ENCODE peak calls at places on chromosome 22, in seven cellular contexts. W is RWPE1, R is lower leg skin, J is HFFc6, D is EH, U is activated T-helper 1 cell treated with Interleukin-2 at 50 U/mL for 16 hours, T is NCI-H82. I is an unnamed sample.

GRCh38 chr22:48574776-48575566 is 1252.7 kb downstream of the BRD1 start:
- DNase-seq in W (no peak), R (no peak), J (no peak), D (no peak), U (no peak), T (peak; percentile 26), I (no peak)

GRCh38 chr22:31103899-31104694 is 3.3 kb downstream of the SELENOM start:
- DNase-seq in W (no peak), R (no peak), J (no peak), D (no peak), U (no peak), T (no peak), I (no peak)

GRCh38 chr22:39527481-39527961 is 5.0 kb downstream of the RPS19BP1 start:
- DNase-seq in W (no peak), R (no peak), J (no peak), D (peak; percentile 15), U (no peak), T (peak; percentile 92), I (no peak)

GRCh38 chr22:22848364-22848866 is 39.2 kb upstream of the IGLL5 start:
- DNase-seq in W (peak; percentile 24), R (peak; percentile 92), J (no peak), D (peak; percentile 54), U (peak; percentile 48), T (peak; percentile 65), I (peak; percentile 61)

GRCh38 chr22:32830473-32830872 is 29.0 kb downstream of the TIMP3 start:
- DNase-seq in W (no peak), R (peak; percentile 89), J (no peak), D (no peak), U (no peak), T (no peak), I (no peak)

GRCh38 chr22:31272522-31273446 is 19.5 kb downstream of the PIK3IP1 start:
- DNase-seq in W (no peak), R (no peak), J (peak; percentile 54), D (peak; percentile 72), U (no peak), T (peak; percentile 73), I (peak; percentile 27)

GRCh38 chr22:41286639-41287091 is 678 bp upstream of the RANGAP1 start:
- DNase-seq in W (no peak), R (no peak), J (no peak), D (peak; percentile 62), U (peak; percentile 21), T (no peak), I (peak; percentile 17)

GRCh38 chr22:20154602-20155183 is 3.8 kb upstream of the CCDC188 start:
- DNase-seq in W (no peak), R (no peak), J (no peak), D (no peak), U (no peak), T (peak; percentile 25), I (no peak)

GRCh38 chr22:41181349-41182241 is 23.5 kb upstream of the L3MBTL2 start:
- DNase-seq in W (peak; percentile 48), R (peak; percentile 82), J (peak; percentile 68), D (peak; percentile 91), U (no peak), T (peak; percentile 47), I (no peak)

GRCh38 chr22:40603088-40603605 is 33.4 kb downstream of the MRTFA start:
- DNase-seq in W (peak; percentile 37), R (no peak), J (peak; percentile 79), D (peak; percentile 83), U (no peak), T (no peak), I (no peak)

GRCh38 chr22:28771195-28771791 is 1.2 kb upstream of the CCDC117 start:
- DNase-seq in W (peak; percentile 13), R (peak; percentile 52), J (no peak), D (no peak), U (no peak), T (no peak), I (no peak)

GRCh38 chr22:24046024-24046423 is 34.9 kb downstream of the CABIN1 start:
- DNase-seq in W (no peak), R (peak; percentile 17), J (no peak), D (no peak), U (no peak), T (no peak), I (no peak)

GRCh38 chr22:44932493-44932892 is 77.3 kb downstream of the PHF21B start:
- DNase-seq in W (no peak), R (no peak), J (no peak), D (no peak), U (no peak), T (no peak), I (no peak)

GRCh38 chr22:32411388-32411787 is 659 bp downstream of the RTCB start:
- DNase-seq in W (peak; percentile 43), R (no peak), J (peak; percentile 15), D (peak; percentile 33), U (no peak), T (no peak), I (no peak)

GRCh38 chr22:25380141-25380747 is 160.8 kb downstream of the CRYBB2 start:
- DNase-seq in W (no peak), R (no peak), J (no peak), D (no peak), U (no peak), T (no peak), I (no peak)

GRCh38 chr22:24217384-24217783 is 27.5 kb downstream of the GGT5 start:
- DNase-seq in W (no peak), R (no peak), J (no peak), D (no peak), U (no peak), T (no peak), I (no peak)

GRCh38 chr22:47172771-47173534 is 410.5 kb downstream of the TBC1D22A start:
- DNase-seq in W (no peak), R (peak; percentile 75), J (no peak), D (no peak), U (no peak), T (no peak), I (no peak)

GRCh38 chr22:30858976-30859713 is 109.4 kb downstream of the MORC2 start:
- DNase-seq in W (no peak), R (peak; percentile 68), J (no peak), D (no peak), U (no peak), T (no peak), I (no peak)

GRCh38 chr22:48052621-48052890 is 1290.1 kb downstream of the TBC1D22A start:
- DNase-seq in W (no peak), R (peak; percentile 36), J (no peak), D (no peak), U (no peak), T (no peak), I (no peak)

GRCh38 chr22:49024775-49025440 is 802.8 kb downstream of the BRD1 start:
- DNase-seq in W (no peak), R (no peak), J (no peak), D (no peak), U (no peak), T (no peak), I (no peak)

I was measured in activated gamma-delta T cell treated with anti-CD3 and anti-CD28 coated beads, Interleukin-2, amount 50 U/mL, for 16 hours.